ENCODE peak calls at places on chromosome 12, in ten cellular contexts. One of them, this sample, is unnamed.

GRCh38 chr12:49945394-49946080 is 5.0 kb upstream of the AQP2 start:
- DNase-seq in CD8-positive, alpha-beta memory T cell: peak; percentile 80
- DNase-seq in tibial nerve: peak; percentile 52
- DNase-seq in GM23248: peak; percentile 84
- DNase-seq in body of pancreas: peak; percentile 80
- DNase-seq in lower lobe of right lung: peak; percentile 84
- DNase-seq in right atrium auricular region: peak; percentile 90
- DNase-seq in naive thymus-derived CD4-positive, alpha-beta T cell: peak; percentile 62
- DNase-seq in A549: peak; percentile 82
- DNase-seq in IMR-90: peak; percentile 79
- DNase-seq in this sample: peak; percentile 70

GRCh38 chr12:92769124-92769901 is 66.5 kb downstream of the PLEKHG7 start:
- DNase-seq in CD8-positive, alpha-beta memory T cell: no peak
- DNase-seq in tibial nerve: no peak
- DNase-seq in GM23248: no peak
- DNase-seq in body of pancreas: no peak
- DNase-seq in lower lobe of right lung: no peak
- DNase-seq in right atrium auricular region: no peak
- DNase-seq in naive thymus-derived CD4-positive, alpha-beta T cell: no peak
- DNase-seq in A549: no peak
- DNase-seq in IMR-90: no peak
- DNase-seq in this sample: no peak

GRCh38 chr12:32395031-32395430 is 4.3 kb upstream of the FGD4 start:
- DNase-seq in CD8-positive, alpha-beta memory T cell: no peak
- DNase-seq in tibial nerve: no peak
- DNase-seq in GM23248: no peak
- DNase-seq in body of pancreas: no peak
- DNase-seq in lower lobe of right lung: no peak
- DNase-seq in right atrium auricular region: no peak
- DNase-seq in naive thymus-derived CD4-positive, alpha-beta T cell: no peak
- DNase-seq in A549: no peak
- DNase-seq in IMR-90: no peak
- DNase-seq in this sample: no peak

GRCh38 chr12:131461096-131461495 is 249.8 kb upstream of the SFSWAP start:
- DNase-seq in CD8-positive, alpha-beta memory T cell: peak; percentile 8
- DNase-seq in tibial nerve: no peak
- DNase-seq in GM23248: no peak
- DNase-seq in body of pancreas: no peak
- DNase-seq in lower lobe of right lung: no peak
- DNase-seq in right atrium auricular region: no peak
- DNase-seq in naive thymus-derived CD4-positive, alpha-beta T cell: no peak
- DNase-seq in A549: no peak
- DNase-seq in IMR-90: no peak
- DNase-seq in this sample: no peak

GRCh38 chr12:129788506-129788905 is 115.3 kb downstream of the TMEM132D start:
- DNase-seq in CD8-positive, alpha-beta memory T cell: no peak
- DNase-seq in tibial nerve: no peak
- DNase-seq in GM23248: no peak
- DNase-seq in body of pancreas: no peak
- DNase-seq in lower lobe of right lung: no peak
- DNase-seq in right atrium auricular region: no peak
- DNase-seq in naive thymus-derived CD4-positive, alpha-beta T cell: no peak
- DNase-seq in A549: no peak
- DNase-seq in IMR-90: no peak
- DNase-seq in this sample: no peak

GRCh38 chr12:27428466-27428865 is 18.1 kb upstream of the SMCO2 start:
- DNase-seq in CD8-positive, alpha-beta memory T cell: no peak
- DNase-seq in tibial nerve: no peak
- DNase-seq in GM23248: peak; percentile 22
- DNase-seq in body of pancreas: no peak
- DNase-seq in lower lobe of right lung: no peak
- DNase-seq in right atrium auricular region: no peak
- DNase-seq in naive thymus-derived CD4-positive, alpha-beta T cell: no peak
- DNase-seq in A549: no peak
- DNase-seq in IMR-90: no peak
- DNase-seq in this sample: no peak

GRCh38 chr12:93547778-93548177 is 24.7 kb upstream of the SOCS2 start:
- DNase-seq in CD8-positive, alpha-beta memory T cell: no peak
- DNase-seq in tibial nerve: no peak
- DNase-seq in GM23248: no peak
- DNase-seq in body of pancreas: no peak
- DNase-seq in lower lobe of right lung: no peak
- DNase-seq in right atrium auricular region: no peak
- DNase-seq in naive thymus-derived CD4-positive, alpha-beta T cell: no peak
- DNase-seq in A549: no peak
- DNase-seq in IMR-90: no peak
- DNase-seq in this sample: no peak

GRCh38 chr12:106861984-106862894 is 87.8 kb downstream of the RIC8B start:
- DNase-seq in CD8-positive, alpha-beta memory T cell: no peak
- DNase-seq in tibial nerve: no peak
- DNase-seq in GM23248: peak; percentile 91
- DNase-seq in body of pancreas: no peak
- DNase-seq in lower lobe of right lung: no peak
- DNase-seq in right atrium auricular region: no peak
- DNase-seq in naive thymus-derived CD4-positive, alpha-beta T cell: no peak
- DNase-seq in A549: peak; percentile 47
- DNase-seq in IMR-90: peak; percentile 90
- DNase-seq in this sample: no peak

GRCh38 chr12:80359703-80360102 is 84.3 kb upstream of the PTPRQ start:
- DNase-seq in CD8-positive, alpha-beta memory T cell: no peak
- DNase-seq in tibial nerve: no peak
- DNase-seq in GM23248: no peak
- DNase-seq in body of pancreas: no peak
- DNase-seq in lower lobe of right lung: no peak
- DNase-seq in right atrium auricular region: no peak
- DNase-seq in naive thymus-derived CD4-positive, alpha-beta T cell: no peak
- DNase-seq in A549: no peak
- DNase-seq in IMR-90: no peak
- DNase-seq in this sample: no peak

GRCh38 chr12:100199347-100200136 is 1.1 kb upstream of the ACTR6 start:
- DNase-seq in CD8-positive, alpha-beta memory T cell: peak; percentile 88
- DNase-seq in tibial nerve: no peak
- DNase-seq in GM23248: peak; percentile 56
- DNase-seq in body of pancreas: peak; percentile 78
- DNase-seq in lower lobe of right lung: peak; percentile 88
- DNase-seq in right atrium auricular region: peak; percentile 63
- DNase-seq in naive thymus-derived CD4-positive, alpha-beta T cell: peak; percentile 57
- DNase-seq in A549: peak; percentile 73
- DNase-seq in IMR-90: no peak
- DNase-seq in this sample: peak; percentile 75

GRCh38 chr12:116276433-116277216 is 868 bp downstream of the MED13L start:
- DNase-seq in CD8-positive, alpha-beta memory T cell: peak; percentile 81
- DNase-seq in tibial nerve: peak; percentile 47
- DNase-seq in GM23248: peak; percentile 93
- DNase-seq in body of pancreas: peak; percentile 73
- DNase-seq in lower lobe of right lung: peak; percentile 86
- DNase-seq in right atrium auricular region: peak; percentile 77
- DNase-seq in naive thymus-derived CD4-positive, alpha-beta T cell: peak; percentile 62
- DNase-seq in A549: peak; percentile 72
- DNase-seq in IMR-90: peak; percentile 59
- DNase-seq in this sample: peak; percentile 47

GRCh38 chr12:116278259-116278595 is 734 bp upstream of the MED13L start:
- DNase-seq in CD8-positive, alpha-beta memory T cell: no peak
- DNase-seq in tibial nerve: no peak
- DNase-seq in GM23248: no peak
- DNase-seq in body of pancreas: no peak
- DNase-seq in lower lobe of right lung: no peak
- DNase-seq in right atrium auricular region: no peak
- DNase-seq in naive thymus-derived CD4-positive, alpha-beta T cell: no peak
- DNase-seq in A549: peak; percentile 45
- DNase-seq in IMR-90: no peak
- DNase-seq in this sample: no peak

GRCh38 chr12:116277393-116278258 is at the start of gene MED13L:
- DNase-seq in CD8-positive, alpha-beta memory T cell: peak; percentile 92
- DNase-seq in tibial nerve: peak; percentile 85
- DNase-seq in GM23248: peak; percentile 95
- DNase-seq in body of pancreas: peak; percentile 90
- DNase-seq in lower lobe of right lung: peak; percentile 91
- DNase-seq in right atrium auricular region: peak; percentile 88
- DNase-seq in naive thymus-derived CD4-positive, alpha-beta T cell: peak; percentile 96
- DNase-seq in A549: peak; percentile 91
- DNase-seq in IMR-90: peak; percentile 78
- DNase-seq in this sample: peak; percentile 83

GRCh38 chr12:116280590-116281290 is 3.2 kb upstream of the MED13L start:
- DNase-seq in CD8-positive, alpha-beta memory T cell: no peak
- DNase-seq in tibial nerve: no peak
- DNase-seq in GM23248: no peak
- DNase-seq in body of pancreas: no peak
- DNase-seq in lower lobe of right lung: no peak
- DNase-seq in right atrium auricular region: no peak
- DNase-seq in naive thymus-derived CD4-positive, alpha-beta T cell: no peak
- DNase-seq in A549: no peak
- DNase-seq in IMR-90: no peak
- DNase-seq in this sample: no peak

DNA sequence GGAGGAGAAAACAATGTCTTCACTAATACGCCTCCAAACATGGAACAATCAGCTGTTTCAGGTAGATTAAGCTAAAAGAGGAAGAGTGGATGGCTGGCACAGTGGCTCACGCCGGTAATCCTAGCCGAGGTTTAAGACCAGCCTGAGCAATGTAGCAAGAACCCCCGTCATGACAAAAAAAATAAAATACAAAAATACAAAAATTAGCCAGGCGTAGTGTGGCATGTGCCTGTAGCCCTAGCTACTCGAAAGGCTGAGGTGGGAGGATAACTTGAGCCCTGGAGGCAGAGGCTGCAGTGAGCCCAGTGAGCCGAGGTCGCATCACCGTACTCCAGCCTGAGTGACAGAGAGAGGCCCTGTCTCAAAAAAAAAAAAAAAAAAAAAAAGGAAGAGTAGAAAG is 1.2 kb upstream of the MED13L start:
- DNase-seq in CD8-positive, alpha-beta memory T cell: no peak
- DNase-seq in tibial nerve: no peak
- DNase-seq in GM23248: no peak
- DNase-seq in body of pancreas: no peak
- DNase-seq in lower lobe of right lung: no peak
- DNase-seq in right atrium auricular region: no peak
- DNase-seq in naive thymus-derived CD4-positive, alpha-beta T cell: no peak
- DNase-seq in A549: no peak
- DNase-seq in IMR-90: no peak
- DNase-seq in this sample: no peak
- H3K4me1 ChIP-seq in CD8-positive, alpha-beta memory T cell: peaks cover 32% of the 10 kb centered on the region
- H3K4me1 ChIP-seq in tibial nerve: peaks cover 6% of the 10 kb centered on the region
- H3K4me1 ChIP-seq in GM23248: peaks cover 14% of the 10 kb centered on the region
- H3K4me1 ChIP-seq in body of pancreas: peaks cover 26% of the 10 kb centered on the region
- H3K4me1 ChIP-seq in lower lobe of right lung: peaks cover 42% of the 10 kb centered on the region
- H3K4me1 ChIP-seq in right atrium auricular region: no peaks in the 10 kb centered on the region
- H3K4me1 ChIP-seq in naive thymus-derived CD4-positive, alpha-beta T cell: peaks cover 15% of the 10 kb centered on the region
- H3K4me1 ChIP-seq in A549: peaks cover 31% of the 10 kb centered on the region
- H3K4me1 ChIP-seq in IMR-90: peaks cover 1% of the 10 kb centered on the region
- H3K4me1 ChIP-seq in this sample: peaks cover 12% of the 10 kb centered on the region

DNA sequence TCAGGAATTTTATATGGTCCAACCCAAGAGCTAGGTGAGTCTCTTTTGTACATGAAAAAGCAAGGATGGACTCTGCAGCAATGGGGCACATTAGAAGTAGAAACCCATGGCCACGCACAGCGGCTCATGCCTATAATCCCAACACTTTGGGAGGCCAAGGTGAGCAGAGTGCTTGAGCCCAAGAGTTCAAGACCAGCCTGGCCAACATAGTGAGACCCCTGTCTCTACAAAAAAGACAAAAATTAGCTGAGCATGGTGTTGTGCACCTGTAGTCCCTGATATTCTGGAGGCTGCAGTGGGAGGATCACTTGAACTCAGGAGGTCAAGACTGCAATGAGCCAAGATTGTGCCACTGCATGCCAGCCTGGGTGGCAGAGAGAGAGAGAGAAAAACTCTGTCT is 128.7 kb upstream of the PLEKHA5 start:
- DNase-seq in CD8-positive, alpha-beta memory T cell: no peak
- DNase-seq in tibial nerve: no peak
- DNase-seq in GM23248: no peak
- DNase-seq in body of pancreas: no peak
- DNase-seq in lower lobe of right lung: no peak
- DNase-seq in right atrium auricular region: no peak
- DNase-seq in naive thymus-derived CD4-positive, alpha-beta T cell: no peak
- DNase-seq in A549: no peak
- DNase-seq in IMR-90: no peak
- DNase-seq in this sample: no peak
- H3K4me1 ChIP-seq in CD8-positive, alpha-beta memory T cell: no peaks in the 10 kb centered on the region
- H3K4me1 ChIP-seq in tibial nerve: no peaks in the 10 kb centered on the region
- H3K4me1 ChIP-seq in GM23248: peaks cover 36% of the 10 kb centered on the region
- H3K4me1 ChIP-seq in body of pancreas: no peaks in the 10 kb centered on the region
- H3K4me1 ChIP-seq in lower lobe of right lung: peaks cover 7% of the 10 kb centered on the region
- H3K4me1 ChIP-seq in right atrium auricular region: no peaks in the 10 kb centered on the region
- H3K4me1 ChIP-seq in naive thymus-derived CD4-positive, alpha-beta T cell: no peaks in the 10 kb centered on the region
- H3K4me1 ChIP-seq in A549: peaks cover 8% of the 10 kb centered on the region
- H3K4me1 ChIP-seq in IMR-90: peaks cover 5% of the 10 kb centered on the region
- H3K4me1 ChIP-seq in this sample: no peaks in the 10 kb centered on the region

DNA sequence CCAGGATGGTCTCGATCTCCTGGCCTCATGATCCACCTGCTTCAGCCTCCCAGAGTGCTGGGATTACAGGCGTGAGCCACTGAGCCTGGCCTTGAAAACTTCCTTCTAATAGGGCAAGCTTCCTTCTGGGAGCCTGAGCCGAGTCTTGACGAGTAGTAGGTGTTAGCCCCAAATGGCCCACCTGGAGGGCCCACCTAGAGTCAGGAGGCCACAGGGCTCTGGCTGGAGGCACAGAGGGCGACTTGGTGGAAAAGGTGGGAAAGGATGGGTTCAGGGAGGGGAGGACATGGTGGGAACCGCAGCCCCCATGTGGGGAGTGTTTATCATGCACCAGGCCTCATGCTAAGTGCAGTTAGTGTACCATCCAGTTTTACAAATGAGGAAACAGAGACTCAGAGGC is 3.0 kb upstream of the LRP1-AS start:
- DNase-seq in CD8-positive, alpha-beta memory T cell: no peak
- DNase-seq in tibial nerve: no peak
- DNase-seq in GM23248: no peak
- DNase-seq in body of pancreas: no peak
- DNase-seq in lower lobe of right lung: no peak
- DNase-seq in right atrium auricular region: no peak
- DNase-seq in naive thymus-derived CD4-positive, alpha-beta T cell: no peak
- DNase-seq in A549: no peak
- DNase-seq in IMR-90: no peak
- DNase-seq in this sample: no peak
- H3K4me1 ChIP-seq in CD8-positive, alpha-beta memory T cell: no peaks in the 10 kb centered on the region
- H3K4me1 ChIP-seq in tibial nerve: peaks cover 82% of the 10 kb centered on the region
- H3K4me1 ChIP-seq in GM23248: peaks cover 83% of the 10 kb centered on the region
- H3K4me1 ChIP-seq in body of pancreas: peaks cover 4% of the 10 kb centered on the region
- H3K4me1 ChIP-seq in lower lobe of right lung: peaks cover 98% of the 10 kb centered on the region
- H3K4me1 ChIP-seq in right atrium auricular region: no peaks in the 10 kb centered on the region
- H3K4me1 ChIP-seq in naive thymus-derived CD4-positive, alpha-beta T cell: no peaks in the 10 kb centered on the region
- H3K4me1 ChIP-seq in A549: peaks cover 28% of the 10 kb centered on the region
- H3K4me1 ChIP-seq in IMR-90: peaks cover 66% of the 10 kb centered on the region
- H3K4me1 ChIP-seq in this sample: no peaks in the 10 kb centered on the region

GRCh38 chr12:108645686-108646596 is 12.2 kb upstream of the SELPLG start:
- DNase-seq in CD8-positive, alpha-beta memory T cell: no peak
- DNase-seq in tibial nerve: no peak
- DNase-seq in GM23248: no peak
- DNase-seq in body of pancreas: no peak
- DNase-seq in lower lobe of right lung: no peak
- DNase-seq in right atrium auricular region: no peak
- DNase-seq in naive thymus-derived CD4-positive, alpha-beta T cell: no peak
- DNase-seq in A549: no peak
- DNase-seq in IMR-90: no peak
- DNase-seq in this sample: no peak
- H3K4me1 ChIP-seq in CD8-positive, alpha-beta memory T cell: peaks cover 20% of the 10 kb centered on the region
- H3K4me1 ChIP-seq in tibial nerve: peaks cover 19% of the 10 kb centered on the region
- H3K4me1 ChIP-seq in GM23248: peaks cover 81% of the 10 kb centered on the region
- H3K4me1 ChIP-seq in body of pancreas: peaks cover 18% of the 10 kb centered on the region
- H3K4me1 ChIP-seq in lower lobe of right lung: peaks cover 69% of the 10 kb centered on the region
- H3K4me1 ChIP-seq in right atrium auricular region: no peaks in the 10 kb centered on the region
- H3K4me1 ChIP-seq in naive thymus-derived CD4-positive, alpha-beta T cell: peaks cover 27% of the 10 kb centered on the region
- H3K4me1 ChIP-seq in A549: peaks cover 42% of the 10 kb centered on the region
- H3K4me1 ChIP-seq in IMR-90: peaks cover 34% of the 10 kb centered on the region
- H3K4me1 ChIP-seq in this sample: peaks cover 12% of the 10 kb centered on the region

GRCh38 chr12:75979181-75979580 is 52.4 kb downstream of the PHLDA1 start:
- DNase-seq in CD8-positive, alpha-beta memory T cell: peak; percentile 49
- DNase-seq in tibial nerve: no peak
- DNase-seq in GM23248: peak; percentile 70
- DNase-seq in body of pancreas: no peak
- DNase-seq in lower lobe of right lung: no peak
- DNase-seq in right atrium auricular region: no peak
- DNase-seq in naive thymus-derived CD4-positive, alpha-beta T cell: no peak
- DNase-seq in A549: peak; percentile 64
- DNase-seq in IMR-90: peak; percentile 66
- DNase-seq in this sample: peak; percentile 13
- H3K4me1 ChIP-seq in CD8-positive, alpha-beta memory T cell: peaks cover 25% of the 10 kb centered on the region
- H3K4me1 ChIP-seq in tibial nerve: peaks cover 26% of the 10 kb centered on the region
- H3K4me1 ChIP-seq in GM23248: peaks cover 34% of the 10 kb centered on the region
- H3K4me1 ChIP-seq in body of pancreas: peaks cover 54% of the 10 kb centered on the region
- H3K4me1 ChIP-seq in lower lobe of right lung: peaks cover 86% of the 10 kb centered on the region
- H3K4me1 ChIP-seq in right atrium auricular region: no peaks in the 10 kb centered on the region
- H3K4me1 ChIP-seq in naive thymus-derived CD4-positive, alpha-beta T cell: peaks cover 15% of the 10 kb centered on the region
- H3K4me1 ChIP-seq in A549: peaks cover 72% of the 10 kb centered on the region
- H3K4me1 ChIP-seq in IMR-90: peaks cover 24% of the 10 kb centered on the region
- H3K4me1 ChIP-seq in this sample: peaks cover 23% of the 10 kb centered on the region